ENCODE peak calls at places on chromosomes 16 and 17, in nine cellular contexts. M is fibroblast of pulmonary artery; P is neural progenitor cell; Q is body of pancreas; Z is CD4-positive, alpha-beta T cell; T is keratinocyte; I is H9; L is AG04450; G is IMR-90. J is an unnamed sample.

GRCh38 chr17:74759243-74759801 is 10.9 kb downstream of the NHERF1 start:
- DNase-seq in I (no peak), Z (peak), P (no peak), L (no peak), T (no peak), G (no peak), Q (no peak), M (no peak), J (no peak)

GRCh38 chr16:1519831-1520230 is 13.6 kb upstream of the TMEM204 start:
- DNase-seq in P (no peak), Z (no peak), T (no peak), I (no peak), Q (no peak), L (no peak), G (no peak), M (no peak), J (no peak)

GRCh38 chr16:55248058-55248457 is 75.9 kb upstream of the IRX6 start:
- DNase-seq in G (no peak), P (no peak), L (no peak), I (no peak), M (no peak), Q (no peak), Z (no peak), T (no peak), J (no peak)

GRCh38 chr16:28494141-28494851 is at the start of gene APOBR:
- DNase-seq in G (no peak), Z (peak), M (no peak), Q (peak), I (no peak), T (no peak), P (no peak), L (no peak), J (no peak)

GRCh38 chr17:33444731-33445130 is 151.6 kb upstream of the ASIC2 start:
- DNase-seq in P (no peak), G (no peak), M (no peak), T (no peak), L (no peak), Z (no peak), I (no peak), Q (no peak), J (no peak)

GRCh38 chr17:74840989-74841666 is 18.6 kb downstream of the GRIN2C start:
- DNase-seq in Q (peak), G (peak), Z (no peak), P (peak), T (no peak), M (peak), I (peak), L (no peak), J (peak)

GRCh38 chr16:3459401-3460090 is 16.1 kb downstream of the NAA60 start:
- DNase-seq in P (peak), L (no peak), Z (peak), M (no peak), I (no peak), G (peak), T (no peak), Q (no peak), J (peak)

GRCh38 chr17:79630120-79630519 is 19.3 kb upstream of the RBFOX3 start:
- DNase-seq in T (no peak), M (no peak), G (no peak), Q (no peak), L (no peak), I (peak), Z (no peak), P (no peak), J (no peak)

GRCh38 chr16:57622361-57623250 is 5.8 kb upstream of the ADGRG1 start:
- DNase-seq in Q (no peak), P (no peak), I (no peak), G (no peak), L (no peak), Z (no peak), M (no peak), T (no peak), J (no peak)

GRCh38 chr16:30381351-30382041 is 865 bp downstream of the SEPTIN1 start:
- DNase-seq in Z (no peak), G (no peak), T (no peak), Q (no peak), P (no peak), L (no peak), I (no peak), M (no peak), J (no peak)

GRCh38 chr17:36070427-36070826 is 6.4 kb downstream of the CCL18 start:
- DNase-seq in P (no peak), I (no peak), M (no peak), G (no peak), Z (no peak), L (no peak), Q (no peak), T (no peak), J (no peak)

GRCh38 chr16:12132290-12132689 is 155.8 kb downstream of the SNX29 start:
- DNase-seq in G (peak), Z (no peak), L (peak), Q (no peak), P (no peak), T (no peak), M (peak), I (no peak), J (peak)

GRCh38 chr17:42659079-42659931 is at the start of gene TUBG2:
- DNase-seq in T (peak), G (peak), M (peak), I (peak), Z (peak), P (peak), Q (peak), L (peak), J (peak)

GRCh38 chr16:48409839-48410610 is 24.8 kb upstream of the SIAH1 start:
- DNase-seq in I (no peak), P (no peak), L (peak), G (peak), Q (peak), M (peak), Z (no peak), T (no peak), J (peak)

GRCh38 chr16:17585449-17586080 is 114.8 kb upstream of the XYLT1 start:
- DNase-seq in Z (no peak), M (no peak), L (no peak), P (no peak), T (no peak), G (no peak), I (no peak), Q (no peak), J (no peak)

GRCh38 chr16:71421911-71422310 is 19.9 kb downstream of the TLE7 start:
- DNase-seq in I (peak), Z (no peak), M (no peak), Q (peak), T (no peak), G (no peak), P (peak), L (no peak), J (no peak)

GRCh38 chr16:67548265-67549126 is 13.8 kb upstream of the CTCF start:
- DNase-seq in I (no peak), G (no peak), Q (no peak), Z (no peak), M (no peak), T (no peak), L (no peak), P (no peak), J (no peak)

GRCh38 chr16:28218109-28218508 is 6.3 kb upstream of the XPO6 start:
- DNase-seq in T (no peak), Z (peak), L (peak), P (peak), M (peak), I (peak), Q (peak), G (peak), J (peak)

GRCh38 chr17:50642722-50643656 is 8.3 kb downstream of the ABCC3 start:
- DNase-seq in T (peak), M (no peak), G (no peak), Q (peak), L (no peak), P (no peak), Z (no peak), I (no peak), J (no peak)

GRCh38 chr16:5065368-5065767 is 388 bp downstream of the C16orf89 start:
- DNase-seq in T (no peak), M (no peak), Q (no peak), P (no peak), L (no peak), Z (no peak), G (no peak), I (no peak), J (no peak)

GRCh38 chr16:75351183-75351582 is 82.1 kb downstream of the CFDP1 start:
- DNase-seq in L (no peak), G (peak), Q (no peak), T (no peak), P (no peak), Z (no peak), M (peak), I (no peak), J (peak)

GRCh38 chr17:79082311-79083190 is 7.9 kb downstream of the ENGASE start:
- DNase-seq in L (no peak), T (no peak), I (peak), Q (peak), Z (no peak), G (peak), P (peak), M (peak), J (no peak)

GRCh38 chr16:62392698-62393097 is 356.5 kb upstream of the CDH8 start:
- DNase-seq in M (no peak), G (no peak), Z (no peak), Q (no peak), L (no peak), I (peak), P (no peak), T (no peak), J (no peak)

GRCh38 chr17:17170346-17170976 is 35.7 kb downstream of the PLD6 start:
- DNase-seq in M (no peak), G (peak), L (no peak), I (no peak), Z (no peak), Q (no peak), P (no peak), T (no peak), J (no peak)
- TF ChIP-seq CTCF in M (no peak), G (no peak), L (no peak), I (no peak), Z (no peak), Q (no peak), P (no peak), T (no peak), J (no peak)

DNA sequence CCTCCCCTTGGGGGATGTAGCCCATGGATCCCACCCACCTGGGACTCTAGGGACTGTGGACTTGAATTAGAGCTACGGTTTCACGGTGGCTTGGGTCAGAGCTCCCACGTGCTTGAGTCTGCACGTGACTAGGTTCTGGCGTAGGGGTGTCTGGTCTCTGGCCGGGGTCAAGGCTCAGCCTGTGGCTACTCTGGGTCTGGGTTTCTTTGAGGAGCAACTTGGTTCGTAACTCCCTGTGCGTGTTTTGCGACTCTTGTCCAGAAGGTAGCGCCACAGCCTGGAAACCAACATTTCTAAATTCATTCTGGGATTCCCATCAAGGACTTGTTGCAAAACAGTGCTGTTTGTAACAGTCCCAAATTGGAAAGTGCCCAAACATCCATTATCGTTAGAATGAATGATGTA is 462 bp upstream of the GGT6 start:
- DNase-seq in L (no peak), I (peak), Z (no peak), P (peak), M (peak), G (no peak), Q (no peak), T (no peak), J (no peak)
- TF ChIP-seq CTCF in L (peak), I (peak), Z (no peak), P (peak), M (peak), G (peak), Q (no peak), T (no peak), J (no peak)

GRCh38 chr17:43949777-43950176 is 4.0 kb downstream of the PYY start:
- DNase-seq in Q (no peak), T (no peak), Z (no peak), G (no peak), L (no peak), I (no peak), P (no peak), M (no peak), J (no peak)
- TF ChIP-seq CTCF in Q (no peak), T (no peak), Z (no peak), G (no peak), L (no peak), I (peak), P (no peak), M (no peak), J (peak)

GRCh38 chr17:72858826-72859495 is 233.5 kb downstream of the SLC39A11 start:
- DNase-seq in G (no peak), T (no peak), Q (no peak), L (no peak), M (no peak), Z (no peak), I (no peak), P (no peak), J (no peak)
- TF ChIP-seq CTCF in G (no peak), T (no peak), Q (no peak), L (no peak), M (no peak), Z (no peak), I (no peak), P (no peak), J (no peak)

DNA sequence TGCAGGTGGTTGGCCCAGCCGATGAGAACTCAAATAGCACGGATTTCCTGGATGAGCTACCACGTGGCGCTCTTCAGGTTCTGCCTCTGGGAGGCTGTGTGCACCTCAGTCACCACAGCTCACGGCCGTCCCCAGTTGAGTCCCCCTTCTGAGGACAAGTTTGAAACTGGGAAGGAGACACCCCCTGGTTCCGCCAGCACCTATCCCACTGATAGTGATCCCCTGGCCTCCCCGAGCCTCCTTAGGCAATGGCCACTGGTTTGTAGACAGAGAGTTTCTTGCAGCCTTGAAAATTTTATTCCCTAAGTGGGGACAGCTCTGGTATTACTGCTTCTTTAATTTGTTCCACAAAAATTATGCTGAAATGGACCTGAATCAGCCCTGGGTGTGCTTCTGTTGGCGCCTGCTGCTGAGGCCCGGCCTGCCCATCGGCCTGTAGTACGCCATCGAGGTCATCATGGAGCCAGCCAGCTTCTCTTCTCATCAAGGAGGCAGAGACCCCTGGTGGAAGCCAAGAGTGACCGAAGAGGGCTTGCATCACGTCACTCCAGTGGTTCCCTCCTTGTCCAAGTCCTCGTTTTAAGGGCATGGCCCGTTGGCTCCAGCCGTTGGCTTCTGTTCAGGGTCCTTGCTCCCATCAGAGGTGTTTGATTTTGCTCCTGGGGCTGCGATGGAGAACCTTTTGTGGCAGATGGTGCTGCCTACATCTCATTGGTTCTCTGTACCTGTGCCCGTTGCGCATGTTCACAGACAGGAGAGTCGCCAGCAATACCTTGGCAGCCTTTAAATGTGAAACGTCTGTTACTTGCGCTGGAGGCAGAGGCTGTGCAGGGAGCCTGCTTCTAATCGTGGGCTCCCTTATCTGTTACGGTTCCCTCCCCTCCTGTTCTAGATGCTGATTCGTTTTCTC is 9.3 kb downstream of the SMCR8 start:
- DNase-seq in L (no peak), Z (no peak), T (no peak), Q (no peak), G (no peak), I (no peak), M (no peak), P (no peak), J (no peak)
- TF ChIP-seq CTCF in L (no peak), Z (no peak), T (no peak), Q (no peak), G (no peak), I (peak), M (no peak), P (peak), J (peak)

DNA sequence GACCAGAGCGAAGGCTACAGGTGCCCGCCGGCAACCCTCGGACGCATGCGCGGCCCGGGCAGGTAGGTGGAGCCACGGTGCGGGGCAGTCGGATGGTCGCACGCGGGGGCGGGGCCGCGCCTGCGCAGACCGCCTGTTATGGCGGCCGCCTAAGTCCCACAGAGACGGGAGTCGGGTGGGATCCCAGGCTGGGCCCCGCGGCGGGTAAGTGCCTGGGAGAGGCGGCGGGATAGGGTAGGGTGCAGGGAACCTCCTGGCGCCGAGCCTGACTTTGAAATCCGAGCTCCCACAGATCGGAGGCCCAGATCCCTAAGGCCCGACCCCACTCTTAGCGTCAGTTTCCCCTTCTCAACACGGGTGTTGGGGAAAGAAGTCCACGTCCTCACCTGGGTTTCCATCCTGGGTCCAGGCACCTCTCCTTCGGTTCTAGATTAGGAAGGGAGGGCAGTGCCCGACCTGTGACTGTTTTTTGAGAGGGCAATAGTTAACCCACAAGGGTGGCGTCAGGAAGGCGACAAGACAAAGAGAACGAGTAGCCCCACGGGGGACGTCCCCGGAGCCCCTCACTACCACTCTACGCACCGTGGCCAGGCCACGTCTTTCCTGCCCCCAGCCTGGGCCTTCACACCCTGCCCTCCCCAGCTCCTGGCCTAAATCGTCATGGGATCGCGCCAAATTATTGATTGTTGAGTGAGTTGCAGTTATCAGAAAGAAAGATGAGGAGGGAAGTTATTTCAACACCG is at the start of gene METTL22:
- DNase-seq in P (peak), T (peak), L (peak), Z (peak), M (peak), Q (peak), G (peak), I (peak), J (peak)
- TF ChIP-seq CTCF in P (no peak), T (no peak), L (no peak), Z (no peak), M (no peak), Q (no peak), G (no peak), I (no peak), J (no peak)

DNA sequence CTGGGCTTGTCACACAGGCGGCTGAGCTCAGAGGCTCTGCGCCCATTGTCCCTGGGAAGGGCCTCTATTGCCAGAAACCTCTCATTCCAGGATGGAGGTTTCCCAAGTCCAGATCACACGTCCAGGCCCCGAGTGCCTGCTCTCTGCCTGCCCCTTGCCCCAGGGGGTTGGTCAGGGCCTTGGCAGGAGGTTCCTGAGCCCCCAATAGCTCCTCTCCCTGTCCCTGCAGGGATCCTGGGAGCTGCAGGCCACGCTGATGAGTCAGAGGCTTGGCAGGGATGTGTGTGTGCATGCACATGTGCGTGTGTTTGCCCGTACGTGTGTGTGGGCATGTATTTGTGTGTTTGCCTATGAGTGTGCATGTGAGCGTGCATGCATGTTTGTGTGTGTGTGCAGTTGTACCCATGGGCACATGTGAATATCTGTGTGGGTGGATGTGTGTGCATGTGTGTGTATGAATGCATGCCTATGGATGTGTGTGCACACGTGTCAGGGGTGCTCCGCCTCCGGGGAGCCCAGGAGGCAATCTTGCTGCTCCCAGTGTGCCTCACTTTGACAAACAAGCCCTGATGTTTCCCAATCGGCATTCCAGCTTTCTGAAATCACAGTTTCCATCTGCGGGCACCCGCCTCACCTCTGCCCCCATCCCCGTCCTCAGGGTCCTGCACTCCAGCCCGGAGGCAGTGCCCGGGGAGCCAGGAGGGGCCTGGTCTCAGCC is 98.4 kb upstream of the GSE1 start:
- DNase-seq in P (peak), Z (no peak), T (peak), I (no peak), L (peak), Q (peak), M (peak), G (peak), J (peak)
- TF ChIP-seq CTCF in P (no peak), Z (no peak), T (no peak), I (no peak), L (no peak), Q (no peak), M (no peak), G (no peak), J (peak)